ENCODE peak calls at places on chromosome X, in seven cellular contexts. Z is colonic mucosa, O is left lung, X is ascending aorta, D is left ventricle myocardium inferior, V is spleen, M is GM23248. C is an unnamed sample.

GRCh38 chrX:78123190-78123589 is 16.3 kb downstream of the TAF9B start:
- DNase-seq in X (no peak), D (no peak), M (peak), O (no peak), Z (no peak), V (no peak), C (no peak)

GRCh38 chrX:17759990-17760389 is 22.7 kb downstream of the SCML1 start:
- DNase-seq in M (no peak), X (no peak), V (no peak), D (no peak), Z (no peak), O (no peak), C (no peak)

GRCh38 chrX:16778545-16778944 is 7.7 kb upstream of the TXLNG start:
- DNase-seq in M (peak), D (no peak), X (no peak), Z (no peak), V (no peak), O (no peak), C (no peak)

GRCh38 chrX:50638123-50638522 is 167.5 kb upstream of the DGKK start:
- DNase-seq in M (no peak), Z (no peak), D (peak), X (no peak), O (no peak), V (no peak), C (no peak)

GRCh38 chrX:27976284-27976683 is 5.0 kb downstream of the DCAF8L1 start:
- DNase-seq in D (no peak), O (no peak), M (no peak), X (no peak), Z (no peak), V (no peak), C (no peak)

GRCh38 chrX:51568586-51568985 is 50.1 kb downstream of the CENPVL3 start:
- DNase-seq in Z (no peak), X (no peak), D (no peak), O (no peak), V (no peak), M (peak), C (no peak)

GRCh38 chrX:102712216-102712966 is at the start of gene GPRASP2:
- DNase-seq in M (peak), O (peak), V (peak), D (peak), X (no peak), Z (peak), C (peak)

GRCh38 chrX:120604359-120604782 is 470 bp downstream of the MCTS1 start:
- DNase-seq in M (peak), V (no peak), Z (peak), X (no peak), D (no peak), O (no peak), C (no peak)

GRCh38 chrX:38657562-38657961 is 96.2 kb downstream of the TSPAN7 start:
- DNase-seq in O (no peak), X (no peak), Z (no peak), D (no peak), V (no peak), M (no peak), C (no peak)

GRCh38 chrX:16839224-16839851 is 30.8 kb downstream of the RBBP7 start:
- DNase-seq in Z (no peak), X (no peak), V (no peak), O (no peak), D (no peak), M (no peak), C (no peak)

GRCh38 chrX:147811803-147812202 is 99.9 kb upstream of the FMR1 start:
- DNase-seq in Z (no peak), M (no peak), D (no peak), O (no peak), X (no peak), V (no peak), C (no peak)

GRCh38 chrX:10769165-10769564 is 148.8 kb upstream of the MID1 start:
- DNase-seq in V (no peak), O (no peak), Z (no peak), M (peak), X (no peak), D (no peak), C (no peak)

GRCh38 chrX:104420907-104421306 is 145.1 kb upstream of the IL1RAPL2 start:
- DNase-seq in O (no peak), X (no peak), Z (peak), D (no peak), V (no peak), M (no peak), C (no peak)

GRCh38 chrX:41445171-41445570 is 2.0 kb upstream of the NYX start:
- DNase-seq in O (no peak), X (no peak), Z (no peak), D (no peak), V (no peak), M (no peak), C (no peak)

GRCh38 chrX:55489315-55490009 is at the start of gene USP51:
- DNase-seq in O (peak), V (peak), D (peak), M (peak), X (no peak), Z (peak), C (no peak)

GRCh38 chrX:19179389-19179788 is 57.1 kb upstream of the ADGRG2 start:
- DNase-seq in D (no peak), V (no peak), Z (no peak), X (no peak), O (no peak), M (no peak), C (no peak)

GRCh38 chrX:153738056-153738605 is 13.5 kb downstream of the ABCD1 start:
- DNase-seq in D (no peak), Z (no peak), O (no peak), X (no peak), V (peak), M (no peak), C (no peak)

GRCh38 chrX:100368167-100368566 is 41.9 kb downstream of the PCDH19 start:
- DNase-seq in V (no peak), M (peak), D (no peak), O (no peak), X (no peak), Z (no peak), C (no peak)

GRCh38 chrX:104137496-104137895 is 19.3 kb downstream of the SLC25A53 start:
- DNase-seq in D (no peak), M (peak), O (no peak), V (no peak), X (no peak), Z (no peak), C (no peak)

GRCh38 chrX:153588782-153589446 is 10.0 kb downstream of the CCNQ start:
- DNase-seq in O (no peak), Z (no peak), M (no peak), X (no peak), D (no peak), V (no peak), C (no peak)

GRCh38 chrX:42577936-42578335 is 200.0 kb downstream of the PPP1R2C start:
- DNase-seq in Z (peak), O (no peak), V (no peak), D (no peak), M (no peak), X (no peak), C (no peak)

GRCh38 chrX:9940397-9940796 is 26.8 kb upstream of the CLDN34 start:
- DNase-seq in X (no peak), D (no peak), O (no peak), M (peak), Z (no peak), V (no peak), C (no peak)

GRCh38 chrX:74535211-74535621 is 79.2 kb downstream of the RLIM start:
- DNase-seq in X (no peak), M (peak), O (no peak), V (no peak), D (no peak), Z (peak), C (no peak)

GRCh38 chrX:283115-283845 is 2.1 kb downstream of the PLCXD1 start:
- DNase-seq in V (peak), O (peak), Z (peak), M (peak), D (peak), X (peak), C (peak)

GRCh38 chrX:111337067-111337466 is 66.8 kb upstream of the CAPN6 start:
- DNase-seq in X (no peak), D (no peak), Z (no peak), V (no peak), M (no peak), O (no peak), C (no peak)

GRCh38 chrX:11242704-11243103 is 50.5 kb upstream of the AMELX start:
- DNase-seq in X (no peak), O (no peak), M (no peak), V (no peak), Z (no peak), D (no peak), C (no peak)

GRCh38 chrX:34716322-34716721 is 59.2 kb upstream of the TMEM47 start:
- DNase-seq in V (no peak), Z (no peak), M (peak), O (no peak), D (no peak), X (no peak), C (no peak)

GRCh38 chrX:155313766-155314165 is 20.6 kb downstream of the CLIC2 start:
- DNase-seq in V (no peak), D (no peak), X (no peak), O (no peak), Z (no peak), M (no peak), C (no peak)

GRCh38 chrX:116436358-116436816 is at the start of gene SLC6A14:
- DNase-seq in O (peak), V (no peak), M (no peak), X (no peak), Z (peak), D (no peak), C (peak)

GRCh38 chrX:93874554-93874953 is 200.5 kb downstream of the FAM133A start:
- DNase-seq in V (no peak), Z (peak), M (peak), O (no peak), X (no peak), D (no peak), C (no peak)

GRCh38 chrX:34764842-34765241 is 107.8 kb upstream of the TMEM47 start:
- DNase-seq in X (no peak), O (no peak), Z (no peak), V (no peak), M (no peak), D (no peak), C (no peak)

GRCh38 chrX:138745215-138745614 is 33.7 kb upstream of the FGF13 start:
- DNase-seq in X (no peak), V (no peak), M (peak), O (no peak), Z (peak), D (no peak), C (no peak)

DNA sequence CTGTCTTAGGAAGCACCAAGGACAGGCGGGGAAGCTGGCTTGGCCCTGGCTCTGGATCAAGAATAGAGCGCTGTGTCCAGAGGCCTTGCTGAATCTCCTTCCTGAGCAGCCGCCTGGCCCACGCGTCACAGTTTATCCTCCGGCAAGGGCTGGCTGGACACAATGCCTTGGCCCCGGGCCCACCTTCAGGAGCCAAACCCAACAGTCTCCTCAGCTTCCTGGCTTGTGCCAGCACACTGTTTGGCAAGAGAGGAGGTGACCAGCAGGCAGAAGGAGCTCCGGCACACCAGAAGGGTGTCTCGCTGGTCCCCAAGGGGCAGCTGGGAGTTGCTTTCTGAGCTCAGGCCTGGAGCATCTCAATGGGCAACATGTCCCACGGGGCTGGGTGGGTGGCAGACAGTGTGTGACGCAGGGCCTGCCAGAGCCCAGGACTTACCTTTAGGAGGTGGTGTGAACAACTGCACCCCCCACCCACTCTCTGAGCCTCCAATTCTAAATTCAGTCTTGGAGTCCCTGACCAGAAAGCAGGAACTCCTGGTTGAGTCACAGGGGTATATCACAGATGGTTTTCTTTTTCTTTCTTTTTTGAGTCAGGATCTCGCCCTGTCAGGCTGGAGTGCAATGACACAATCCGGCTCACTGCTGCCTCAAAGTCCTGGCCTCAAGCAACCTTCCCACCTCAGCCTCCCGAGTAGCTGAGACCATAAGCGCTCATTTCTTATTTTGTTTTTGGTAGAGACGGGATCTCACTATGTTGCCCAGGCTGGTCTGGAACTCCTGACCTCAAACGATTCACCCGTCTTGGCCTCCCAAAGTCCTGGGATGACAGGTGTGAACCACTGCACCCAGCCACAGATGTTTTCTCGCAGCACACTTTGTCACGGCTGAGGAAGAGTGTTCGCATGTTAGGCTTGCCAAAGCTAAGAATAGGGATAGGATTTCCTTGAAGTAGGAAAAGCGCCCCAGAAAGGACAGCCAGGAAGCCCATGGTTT is 361.2 kb downstream of the BCOR start:
- DNase-seq in D (peak), X (peak), V (peak), O (peak), Z (no peak), M (peak), C (peak)
- H3K27ac ChIP-seq in D (peak), X (peak), V (no peak), O (no peak), Z (no peak), M (peak), C (no peak)

GRCh38 chrX:132955710-132956109 is 2.7 kb downstream of the HS6ST2 start:
- DNase-seq in O (no peak), X (no peak), D (no peak), Z (no peak), V (no peak), M (no peak), C (no peak)
- H3K4me3 ChIP-seq in O (no peak), X (peak), D (peak), Z (no peak), V (no peak), M (no peak), C (peak)

GRCh38 chrX:129930941-129931410 is 25.0 kb downstream of the UTP14A start:
- DNase-seq in M (peak), O (no peak), X (no peak), Z (peak), V (no peak), D (no peak), C (no peak)

GRCh38 chrX:129933700-129934099 is 27.7 kb downstream of the UTP14A start:
- DNase-seq in O (no peak), D (no peak), M (peak), V (no peak), Z (no peak), X (no peak), C (no peak)

GRCh38 chrX:129931411-129932136 is 25.6 kb downstream of the UTP14A start:
- DNase-seq in D (peak), V (peak), X (peak), O (peak), Z (peak), M (peak), C (peak)

GRCh38 chrX:129932792-129933321 is 26.9 kb downstream of the UTP14A start:
- DNase-seq in X (no peak), V (peak), M (peak), Z (peak), D (peak), O (peak), C (no peak)

DNA sequence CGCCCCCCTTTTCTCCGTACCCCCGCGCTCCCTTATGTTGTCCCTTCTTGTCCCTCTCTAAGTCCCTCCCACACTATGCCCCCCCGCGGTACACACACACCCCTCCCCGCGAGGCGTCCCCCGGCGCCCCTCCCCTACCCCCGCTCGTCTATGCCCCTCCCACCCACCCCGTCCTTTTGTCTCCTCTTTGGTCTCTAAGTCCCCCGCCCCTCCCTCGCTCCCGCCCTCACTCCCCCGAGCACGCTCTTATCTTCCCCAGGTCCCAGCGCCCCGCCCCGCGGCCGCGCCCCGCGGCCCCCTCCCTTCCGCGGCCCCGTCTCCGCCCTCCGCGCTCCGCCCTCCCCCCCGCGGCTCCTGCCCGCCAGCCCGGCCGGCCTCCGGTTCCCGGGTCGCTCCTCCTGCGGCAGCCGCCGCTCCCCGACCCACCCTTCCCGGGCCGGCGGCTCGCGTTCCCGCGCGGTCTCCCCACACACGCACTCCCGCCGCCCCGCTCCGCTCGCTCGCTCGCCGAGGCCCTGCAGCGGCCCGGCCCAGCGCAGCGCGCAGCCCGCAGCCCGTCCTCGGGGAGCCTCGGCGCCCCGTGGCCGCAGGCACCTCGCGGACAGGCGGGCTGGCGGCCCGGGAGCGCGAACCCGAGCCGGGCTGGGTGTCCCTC is 26.3 kb downstream of the UTP14A start:
- DNase-seq in M (peak), Z (peak), X (peak), O (peak), V (peak), D (peak), C (peak)
- H3K27ac ChIP-seq in M (peak), Z (peak), X (peak), O (peak), V (peak), D (peak), C (peak)

DNA sequence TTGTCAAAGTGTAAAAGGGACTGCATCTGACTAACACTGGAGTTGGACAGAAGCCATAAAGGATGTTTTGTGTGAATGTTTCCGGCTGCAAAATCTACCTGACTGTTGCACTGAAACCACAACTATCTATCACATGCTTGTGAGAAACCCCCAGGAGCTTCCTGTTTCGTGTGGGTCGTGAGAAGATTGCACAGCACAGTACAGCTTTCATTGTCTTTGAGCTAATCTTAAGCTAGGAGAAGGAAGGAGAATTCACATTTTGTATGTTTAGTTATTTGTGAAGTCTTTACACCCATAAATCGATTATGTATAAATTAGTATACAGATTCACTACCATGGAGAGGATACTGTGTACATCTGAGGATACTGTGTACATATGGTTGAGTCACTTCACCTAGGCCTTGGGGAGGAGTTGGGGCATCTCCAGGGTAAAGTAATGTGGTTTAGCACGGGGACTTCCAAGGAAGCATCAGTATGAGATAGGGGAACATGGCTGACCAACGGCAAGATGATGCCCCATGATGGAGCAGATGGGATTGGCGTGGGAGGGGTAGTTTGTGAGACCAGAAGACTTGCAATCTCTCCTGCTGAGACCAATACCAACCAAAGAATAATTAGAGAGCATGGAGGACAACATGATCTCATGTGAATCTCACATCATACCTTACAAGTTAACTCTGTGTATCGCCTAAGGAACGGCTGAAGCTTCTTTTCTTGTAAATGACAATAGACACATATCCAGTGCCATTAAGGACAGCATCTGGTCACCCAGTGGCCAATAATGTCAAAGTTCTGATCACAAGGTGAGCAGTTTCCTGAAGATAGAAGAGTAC is 43.1 kb upstream of the FAM9C start:
- DNase-seq in M (no peak), Z (no peak), D (no peak), O (no peak), V (no peak), X (no peak), C (no peak)
- H3K4me3 ChIP-seq in M (no peak), Z (no peak), D (no peak), O (no peak), V (no peak), X (no peak), C (no peak)

GRCh38 chrX:31179203-31179602 is 107.4 kb upstream of the FTHL17 start:
- DNase-seq in O (no peak), V (no peak), Z (no peak), M (no peak), D (no peak), X (no peak), C (no peak)
- H3K27ac ChIP-seq in O (no peak), V (no peak), Z (no peak), M (no peak), D (no peak), X (no peak), C (no peak)

GRCh38 chrX:3820170-3820569 is 106.7 kb upstream of the PRKX start:
- DNase-seq in V (no peak), M (peak), X (no peak), Z (no peak), O (no peak), D (no peak), C (no peak)

GRCh38 chrX:3811331-3812311 is 98.2 kb upstream of the PRKX start:
- DNase-seq in Z (no peak), V (peak), X (no peak), O (no peak), M (peak), D (no peak), C (peak)

DNA sequence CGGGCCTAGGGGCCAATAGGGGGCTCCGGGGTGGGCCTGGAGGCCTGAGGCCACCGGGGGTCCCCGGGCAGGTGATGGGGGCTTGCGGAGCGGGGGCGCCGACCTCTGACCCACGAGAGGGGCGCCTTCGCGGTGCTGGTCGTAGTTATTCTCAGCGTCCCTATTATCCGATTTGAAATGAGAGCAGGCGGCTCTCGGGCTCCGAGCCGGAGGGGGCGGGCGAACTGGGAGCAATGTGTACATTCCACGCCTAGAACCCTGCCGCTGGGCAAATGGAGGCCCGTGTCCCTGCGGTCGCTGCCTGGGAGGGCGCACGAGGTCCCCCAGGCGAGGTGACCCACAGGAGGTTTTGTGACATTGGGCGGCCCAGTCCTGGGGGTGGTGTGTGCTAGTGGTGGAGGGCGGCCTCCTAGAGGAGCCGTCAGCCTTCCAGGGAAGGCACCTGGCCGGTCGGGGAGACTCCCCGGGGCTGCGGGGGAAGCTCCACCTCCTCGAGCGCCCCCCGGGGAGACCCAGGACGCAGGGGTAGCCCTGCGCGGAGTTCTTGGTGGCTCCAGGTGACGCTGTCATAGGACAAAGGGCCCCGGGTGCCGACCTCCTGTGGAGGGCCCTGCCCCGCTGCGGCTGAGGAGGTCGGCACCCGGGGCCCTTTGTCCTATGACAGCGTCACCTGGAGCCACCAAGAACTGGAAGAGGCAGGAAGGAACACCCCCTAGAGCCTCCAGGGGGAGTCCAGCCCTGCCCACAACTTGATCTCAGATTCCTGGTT is 102.6 kb upstream of the PRKX start:
- DNase-seq in V (peak), M (peak), D (peak), X (no peak), O (peak), Z (peak), C (peak)
- H3K4me3 ChIP-seq in V (peak), M (peak), D (peak), X (peak), O (peak), Z (peak), C (peak)

C was measured in breast epithelium.